ENCODE peak calls at places on chromosomes 11 and 22, in ten cellular contexts. U is prostate gland, C is right atrium auricular region, X is lung, Q is endodermal cell, O is testis, N is AG04450, H is pancreas, J is upper lobe of right lung, I is brain microvascular endothelial cell. D is an unnamed sample.

GRCh38 chr22:20015971-20016733 is 471 bp downstream of the ARVCF start:
- DNase-seq in U (no peak), C (no peak), X (no peak), Q (peak), O (peak), N (no peak), H (no peak), J (peak), I (no peak), D (no peak)

GRCh38 chr22:42174062-42174461 is 43.5 kb upstream of the CYP2D6 start:
- DNase-seq in U (no peak), C (no peak), X (no peak), Q (peak), O (no peak), N (peak), H (no peak), J (no peak), I (no peak), D (no peak)

GRCh38 chr22:50086526-50086925 is 1.3 kb upstream of the MLC1 start:
- DNase-seq in U (no peak), C (no peak), X (no peak), Q (no peak), O (no peak), N (peak), H (no peak), J (no peak), I (peak), D (no peak)

GRCh38 chr11:88357323-88358039 is 19.9 kb upstream of the CTSC start:
- DNase-seq in U (no peak), C (no peak), X (no peak), Q (no peak), O (no peak), N (no peak), H (no peak), J (no peak), I (peak), D (no peak)

GRCh38 chr11:119533931-119534694 is 111.1 kb upstream of the THY1 start:
- DNase-seq in U (peak), C (peak), X (peak), Q (peak), O (peak), N (peak), H (peak), J (peak), I (peak), D (no peak)

GRCh38 chr11:35794850-35795249 is 132.3 kb downstream of the TRIM44 start:
- DNase-seq in U (no peak), C (no peak), X (no peak), Q (no peak), O (no peak), N (peak), H (no peak), J (no peak), I (peak), D (no peak)

GRCh38 chr11:36313750-36314500 is 17.8 kb downstream of the PRR5L start:
- DNase-seq in U (no peak), C (no peak), X (no peak), Q (no peak), O (no peak), N (no peak), H (no peak), J (no peak), I (no peak), D (no peak)

GRCh38 chr22:35734517-35734827 is 16.8 kb downstream of the APOL5 start:
- DNase-seq in U (no peak), C (no peak), X (no peak), Q (no peak), O (no peak), N (no peak), H (no peak), J (no peak), I (no peak), D (no peak)

GRCh38 chr11:35178862-35179261 is 39.9 kb downstream of the CD44 start:
- DNase-seq in U (no peak), C (no peak), X (no peak), Q (no peak), O (no peak), N (no peak), H (no peak), J (no peak), I (no peak), D (no peak)

DNA sequence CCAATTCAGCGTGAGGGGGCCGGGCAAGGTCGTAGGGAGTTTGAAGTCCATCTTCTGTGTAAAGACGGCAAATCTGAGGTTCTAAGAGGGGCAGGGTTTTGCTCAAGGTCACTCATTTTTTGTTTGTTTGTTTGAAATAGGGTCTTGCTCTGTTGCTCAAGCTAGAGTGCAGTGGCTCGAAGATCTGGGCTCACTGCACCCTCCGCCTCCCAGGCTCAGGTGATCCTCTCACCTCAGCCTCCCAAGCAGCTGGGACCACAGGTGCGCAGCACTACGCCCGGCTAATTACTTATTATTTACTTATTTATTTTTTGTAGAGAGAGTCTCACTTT is 355 bp upstream of the AP1B1 start:
- DNase-seq in U (no peak), C (no peak), X (no peak), Q (no peak), O (no peak), N (no peak), H (no peak), J (no peak), I (no peak), D (peak)
- H3K4me3 ChIP-seq in U (peak), C (peak), X (peak), Q (peak), O (peak), N (peak), H (peak), J (peak), I (peak), D (peak)

GRCh38 chr22:46351767-46352166 is 16.3 kb downstream of the TRMU start:
- DNase-seq in U (no peak), C (no peak), X (no peak), Q (no peak), O (no peak), N (no peak), H (no peak), J (peak), I (no peak), D (no peak)
- H3K27ac ChIP-seq in U (no peak), C (peak), X (peak), Q (no peak), O (no peak), N (no peak), H (no peak), J (no peak), I (no peak), D (no peak)

GRCh38 chr11:33256031-33256807 is 962 bp upstream of the HIPK3 start:
- DNase-seq in U (no peak), C (no peak), X (no peak), Q (no peak), O (no peak), N (no peak), H (no peak), J (peak), I (no peak), D (no peak)

GRCh38 chr11:33256808-33257159 is 397 bp upstream of the HIPK3 start:
- DNase-seq in U (no peak), C (no peak), X (no peak), Q (no peak), O (no peak), N (no peak), H (no peak), J (no peak), I (no peak), D (no peak)

GRCh38 chr11:33258631-33259184 is 1.5 kb downstream of the HIPK3 start:
- DNase-seq in U (peak), C (no peak), X (no peak), Q (no peak), O (peak), N (no peak), H (no peak), J (no peak), I (peak), D (no peak)

GRCh38 chr11:33257897-33258630 is 883 bp downstream of the HIPK3 start:
- DNase-seq in U (peak), C (peak), X (peak), Q (peak), O (peak), N (peak), H (peak), J (peak), I (peak), D (peak)

DNA sequence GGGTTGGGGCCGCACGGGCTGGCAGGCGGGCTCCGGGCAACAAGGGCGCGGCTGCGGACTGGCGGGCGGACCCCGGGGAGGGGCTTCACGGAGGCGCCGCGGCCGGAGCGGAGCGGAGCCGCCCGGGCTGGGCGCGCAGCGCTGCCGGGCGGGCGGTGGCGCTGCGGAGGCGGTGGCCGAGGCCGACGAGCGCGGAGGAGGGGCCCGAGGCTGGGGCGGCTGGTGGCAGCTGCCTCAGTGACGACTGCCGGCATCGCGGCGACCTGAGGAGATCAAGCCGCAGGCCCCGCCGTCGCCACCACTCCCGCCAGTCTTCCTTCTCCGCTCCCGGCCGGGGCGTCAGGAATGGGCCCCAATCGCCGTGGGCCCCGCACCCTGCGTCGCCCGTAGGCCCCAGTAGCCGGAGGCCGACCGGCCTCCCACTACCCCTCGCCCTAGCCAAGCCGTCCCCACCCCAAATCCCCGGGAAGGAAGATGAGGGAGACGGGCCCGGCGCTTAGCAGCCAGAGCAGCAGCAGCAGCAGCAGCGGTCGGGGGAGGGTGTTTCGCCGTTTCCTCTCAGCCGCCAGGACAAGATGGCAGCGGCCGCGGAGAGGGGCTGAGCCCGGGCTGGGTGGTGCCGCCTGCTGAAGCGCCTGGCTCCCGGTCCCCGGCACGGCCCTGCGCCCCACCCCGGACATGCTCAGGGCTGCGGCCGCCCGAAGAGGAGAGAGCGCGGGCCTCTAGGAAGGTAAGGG is at the start of gene HIPK3:
- DNase-seq in U (peak), C (peak), X (peak), Q (peak), O (peak), N (no peak), H (peak), J (peak), I (peak), D (peak)
- TF ChIP-seq CTCF in U (peak), C (peak), X (no peak), Q (peak), O (no peak), N (peak), H (peak), J (peak), I (no peak), D (no peak)

DNA sequence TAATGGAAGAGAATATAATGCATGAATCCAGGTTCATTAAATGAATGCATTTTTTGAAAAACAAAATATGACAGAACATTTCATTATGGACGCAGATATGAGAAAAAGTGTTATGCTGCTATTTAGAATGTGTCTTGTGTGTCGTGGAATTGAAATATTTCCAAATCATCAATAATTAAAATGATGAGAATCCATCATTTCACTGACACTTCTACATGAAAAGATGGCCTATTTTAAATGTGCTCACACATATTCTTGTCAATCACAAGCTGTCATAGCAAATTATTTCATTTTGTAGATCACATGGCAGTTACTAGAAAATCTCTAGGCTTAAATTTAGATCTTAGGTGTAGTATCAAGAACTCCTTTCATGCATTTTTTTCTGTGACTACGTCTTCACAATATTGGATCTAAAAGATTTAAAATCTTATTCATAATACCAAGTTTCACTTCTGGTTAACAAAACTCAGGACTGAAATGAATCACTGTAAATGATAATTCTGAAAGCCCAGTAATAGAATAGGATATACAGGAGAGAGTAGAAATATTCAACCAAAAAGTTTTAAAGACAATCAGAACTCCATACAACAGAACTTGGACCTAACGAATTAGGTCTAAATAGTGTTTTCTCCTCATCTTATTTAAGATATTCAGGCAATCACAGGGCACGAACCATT is 67.9 kb downstream of the DCDC1 start:
- DNase-seq in U (no peak), C (no peak), X (no peak), Q (no peak), O (no peak), N (no peak), H (no peak), J (no peak), I (no peak), D (no peak)
- H3K4me3 ChIP-seq in U (no peak), C (no peak), X (no peak), Q (no peak), O (no peak), N (no peak), H (no peak), J (no peak), I (no peak), D (no peak)

GRCh38 chr22:17725465-17725800 is 48.8 kb downstream of the BID start:
- DNase-seq in U (no peak), C (no peak), X (no peak), Q (no peak), O (no peak), N (no peak), H (no peak), J (no peak), I (no peak), D (no peak)
- H3K27ac ChIP-seq in U (no peak), C (peak), X (peak), Q (no peak), O (no peak), N (no peak), H (no peak), J (no peak), I (peak), D (no peak)

GRCh38 chr22:17205432-17205831 is 13.8 kb downstream of the ADA2 start:
- DNase-seq in U (no peak), C (no peak), X (no peak), Q (no peak), O (no peak), N (no peak), H (no peak), J (no peak), I (no peak), D (no peak)
- TF ChIP-seq CTCF in U (no peak), C (no peak), X (no peak), Q (no peak), O (no peak), N (no peak), H (no peak), J (peak), I (no peak), D (no peak)

DNA sequence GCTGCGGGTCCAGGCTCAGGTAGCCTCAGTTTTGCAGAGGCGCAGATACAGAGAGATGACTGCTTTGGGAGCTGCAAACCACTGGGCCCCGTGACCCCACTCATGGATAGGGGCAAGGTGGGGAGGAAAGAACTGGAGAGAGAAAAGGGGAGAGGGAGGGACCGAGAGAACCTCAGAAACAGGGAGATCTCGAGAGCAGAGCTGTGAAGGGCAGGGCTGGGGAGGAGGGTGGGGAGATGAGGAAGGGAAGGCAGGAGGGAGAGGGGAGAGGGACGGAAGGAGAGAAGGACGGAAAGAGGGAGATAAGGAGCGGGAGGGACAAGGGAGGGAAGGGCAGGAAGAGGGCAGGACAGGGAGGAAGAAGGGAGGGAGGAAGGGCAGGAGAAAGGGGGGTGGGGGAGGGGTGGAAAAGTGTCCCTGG is 46.3 kb downstream of the IGLL1 start:
- DNase-seq in U (no peak), C (no peak), X (no peak), Q (peak), O (no peak), N (no peak), H (no peak), J (peak), I (no peak), D (no peak)
- H3K4me3 ChIP-seq in U (no peak), C (no peak), X (no peak), Q (no peak), O (no peak), N (no peak), H (no peak), J (no peak), I (no peak), D (no peak)

GRCh38 chr22:39458443-39459083 is 1.8 kb downstream of the MGAT3 start:
- DNase-seq in U (no peak), C (no peak), X (no peak), Q (no peak), O (no peak), N (no peak), H (no peak), J (no peak), I (no peak), D (no peak)

GRCh38 chr22:39457047-39457545 is 284 bp downstream of the MGAT3 start:
- DNase-seq in U (no peak), C (no peak), X (no peak), Q (no peak), O (no peak), N (no peak), H (no peak), J (no peak), I (no peak), D (no peak)

GRCh38 chr22:39457546-39458442 is 982 bp downstream of the MGAT3 start:
- DNase-seq in U (no peak), C (no peak), X (no peak), Q (no peak), O (peak), N (no peak), H (no peak), J (no peak), I (no peak), D (no peak)

GRCh38 chr22:39462443-39463147 is 5.8 kb downstream of the MGAT3 start:
- DNase-seq in U (no peak), C (no peak), X (no peak), Q (peak), O (no peak), N (no peak), H (no peak), J (no peak), I (no peak), D (no peak)

GRCh38 chr22:39459681-39460080 is 2.9 kb downstream of the MGAT3 start:
- DNase-seq in U (no peak), C (no peak), X (no peak), Q (no peak), O (no peak), N (no peak), H (no peak), J (no peak), I (no peak), D (no peak)
- H3K27ac ChIP-seq in U (no peak), C (no peak), X (no peak), Q (no peak), O (no peak), N (no peak), H (no peak), J (no peak), I (no peak), D (no peak)

D was measured in coronary artery.